ENCODE peak calls at places on chromosomes 11 and 22, in seven cellular contexts. L is stimulated activated CD4-positive, alpha-beta T cell treated with anti-CD3 and anti-CD28 coated beads, Interleukin-1b, Interleukin-23, amount 100 ng/mL, for 48 hours; V is HS-5; D is endothelial cell; Y is astrocyte of the spinal cord; G is amygdala; T is smooth muscle cell of the brain vasculature. Q is an unnamed sample.
A peak's percentile ranks its signal among the peaks of the same experiment; 100 is the strongest.

GRCh38 chr11:101476186-101476585 is 107.6 kb downstream of the TRPC6 start:
- DNase-seq in G (no peak), T (no peak), V (no peak), L (no peak), Y (no peak), D (no peak), Q (no peak)

GRCh38 chr11:130269544-130269943 is 45.2 kb downstream of the ZBTB44 start:
- DNase-seq in V (no peak), Y (no peak), D (no peak), L (no peak), G (no peak), T (no peak), Q (peak; percentile 35)

GRCh38 chr11:18066626-18067025 is 20.6 kb upstream of the TPH1 start:
- DNase-seq in Y (no peak), G (no peak), T (no peak), V (no peak), D (no peak), L (no peak), Q (no peak)

GRCh38 chr11:61972796-61973602 is 5.6 kb upstream of the FTH1 start:
- DNase-seq in T (no peak), V (no peak), G (no peak), Y (peak; percentile 87), L (no peak), D (no peak), Q (peak; percentile 66)

GRCh38 chr11:111405551-111405950 is 26.5 kb upstream of the POU2AF1 start:
- DNase-seq in L (no peak), D (no peak), Y (no peak), T (no peak), G (no peak), V (no peak), Q (no peak)

GRCh38 chr22:50527921-50528681 is 1.7 kb downstream of the TYMP start:
- DNase-seq in T (no peak), V (no peak), G (no peak), D (no peak), L (no peak), Y (no peak), Q (no peak)

GRCh38 chr11:131580466-131580865 is 210.1 kb downstream of the NTM start:
- DNase-seq in D (no peak), T (no peak), Y (peak; percentile 9), G (no peak), V (no peak), L (no peak), Q (no peak)

GRCh38 chr22:49523374-49524008 is 304.2 kb downstream of the BRD1 start:
- DNase-seq in L (no peak), Y (no peak), V (no peak), D (no peak), G (no peak), T (no peak), Q (no peak)

GRCh38 chr11:82814379-82814778 is 80.7 kb upstream of the FAM181B start:
- DNase-seq in V (no peak), Y (no peak), G (no peak), D (no peak), L (no peak), T (no peak), Q (no peak)

GRCh38 chr11:119023741-119024140 is 5.2 kb downstream of the TRAPPC4 start:
- DNase-seq in G (no peak), T (no peak), V (no peak), D (no peak), Y (no peak), L (no peak), Q (no peak)

GRCh38 chr11:16891170-16891569 is 123.0 kb downstream of the PLEKHA7 start:
- DNase-seq in Y (no peak), T (no peak), L (no peak), G (no peak), V (no peak), D (no peak), Q (no peak)

GRCh38 chr11:125162743-125163142 is 1.8 kb upstream of the PKNOX2 start:
- DNase-seq in D (no peak), G (no peak), T (no peak), L (no peak), V (no peak), Y (no peak), Q (no peak)

GRCh38 chr22:30422481-30423295 is 2.9 kb upstream of the MTFP1 start:
- DNase-seq in L (peak; percentile 55), Y (peak; percentile 97), G (peak; percentile 66), D (no peak), V (peak; percentile 92), T (peak; percentile 76), Q (no peak)

GRCh38 chr11:2100361-2101170 is 38.6 kb downstream of the IGF2 start:
- DNase-seq in V (no peak), T (no peak), L (no peak), D (no peak), Y (no peak), G (no peak), Q (no peak)

GRCh38 chr11:105825141-105825540 is 196.9 kb downstream of the MSANTD4 start:
- DNase-seq in G (no peak), Y (no peak), L (no peak), D (no peak), T (no peak), V (no peak), Q (no peak)

GRCh38 chr11:72411623-72412532 is 22.5 kb downstream of the CLPB start:
- DNase-seq in T (no peak), L (no peak), D (no peak), G (peak; percentile 14), Y (no peak), V (no peak), Q (peak; percentile 43)

GRCh38 chr22:37626144-37626543 is 13.3 kb upstream of the SH3BP1 start:
- DNase-seq in D (no peak), L (no peak), G (no peak), T (no peak), Y (no peak), V (no peak), Q (peak; percentile 51)

GRCh38 chr22:40178417-40179409 is 988 bp downstream of the TNRC6B start:
- DNase-seq in T (no peak), Y (peak; percentile 57), D (peak; percentile 22), G (no peak), V (no peak), L (peak; percentile 45), Q (peak; percentile 58)

Q was measured in GM12865.